ENCODE peak calls at places on chromosomes 6 and 20, in four cellular contexts. A is B cell, B is HTR-8/SVneo, H is T-helper 1 cell. J is an unnamed sample.

GRCh38 chr6:52157301-52157930 is 28.8 kb upstream of the IL17A start:
- DNase-seq in H (no peak), A (no peak), B (no peak), J (no peak)

GRCh38 chr6:33117826-33118277 is 42.1 kb downstream of the HLA-DPB1 start:
- DNase-seq in A (no peak), B (no peak), H (no peak), J (no peak)

GRCh38 chr6:34791842-34792604 is at the start of gene BLTP3A:
- DNase-seq in A (peak; percentile 72), B (peak; percentile 77), H (peak; percentile 56), J (peak; percentile 68)

GRCh38 chr20:3238616-3239025 is 369 bp downstream of the SLC4A11 start:
- DNase-seq in B (peak; percentile 71), A (peak; percentile 58), H (no peak), J (peak; percentile 19)

GRCh38 chr6:18667612-18668011 is 280.5 kb downstream of the RNF144B start:
- DNase-seq in H (no peak), A (no peak), B (no peak), J (no peak)

GRCh38 chr20:8602389-8603116 is 466.3 kb upstream of the PLCB4 start:
- DNase-seq in A (no peak), B (no peak), H (no peak), J (no peak)

GRCh38 chr6:14452567-14453527 is 335.3 kb downstream of the CD83 start:
- DNase-seq in H (no peak), A (no peak), B (no peak), J (peak; percentile 18)

GRCh38 chr6:170041526-170041925 is 249.4 kb downstream of the DLL1 start:
- DNase-seq in B (no peak), H (no peak), A (no peak), J (no peak)

GRCh38 chr6:36608788-36609563 is 14.8 kb downstream of the SRSF3 start:
- DNase-seq in B (no peak), H (no peak), A (no peak), J (no peak)

GRCh38 chr6:44002591-44003344 is 124.5 kb downstream of the MRPL14 start:
- DNase-seq in A (no peak), H (peak; percentile 34), B (peak; percentile 60), J (peak; percentile 40)

GRCh38 chr6:31877651-31878161 is 1.1 kb downstream of the SLC44A4 start:
- DNase-seq in B (no peak), A (no peak), H (no peak), J (no peak)

GRCh38 chr20:25035924-25036323 is 22.0 kb downstream of the ACSS1 start:
- DNase-seq in B (no peak), H (no peak), A (no peak), J (no peak)

GRCh38 chr6:145508107-145508506 is 227.2 kb downstream of the EPM2A start:
- DNase-seq in A (no peak), B (no peak), H (no peak), J (no peak)

GRCh38 chr20:32749914-32750637 is 6.8 kb upstream of the COMMD7 start:
- DNase-seq in A (no peak), B (no peak), H (no peak), J (no peak)

GRCh38 chr6:164007881-164008280 is 593.4 kb downstream of the QKI start:
- DNase-seq in A (no peak), B (no peak), H (no peak), J (no peak)

GRCh38 chr20:49344975-49345374 is 67.1 kb upstream of the ZNFX1 start:
- DNase-seq in H (no peak), B (peak; percentile 100), A (no peak), J (no peak)

GRCh38 chr6:149202100-149202499 is 115.4 kb upstream of the TAB2 start:
- DNase-seq in H (no peak), B (no peak), A (no peak), J (no peak)

GRCh38 chr6:110671447-110671846 is 143.8 kb downstream of the CDK19 start:
- DNase-seq in A (no peak), H (no peak), B (no peak), J (no peak)

GRCh38 chr20:23673209-23673608 is 15.6 kb downstream of the CST4 start:
- DNase-seq in B (no peak), A (no peak), H (no peak), J (no peak)

J was measured in activated T-helper 9 cell treated with anti-CD3 and anti-CD28 coated beads, Interleukin-2, amount 50 U/mL, for 16 hours.